ENCODE peak calls at places on chromosomes 12 and 14, in seven cellular contexts. One of them, this sample, is unnamed.

GRCh38 chr12:56941299-56942017 is 7.2 kb upstream of the SDR9C7 start:
- DNase-seq in HFFc6: peak; percentile 66
- DNase-seq in upper lobe of right lung: no peak
- DNase-seq in Right ventricle myocardium superior: no peak
- DNase-seq in colonic mucosa: no peak
- DNase-seq in nucleus accumbens: no peak
- DNase-seq in EH: peak; percentile 74
- DNase-seq in this sample: no peak

GRCh38 chr14:22928237-22929103 is 706 bp downstream of the PRMT5 start:
- DNase-seq in HFFc6: no peak
- DNase-seq in upper lobe of right lung: no peak
- DNase-seq in Right ventricle myocardium superior: no peak
- DNase-seq in colonic mucosa: no peak
- DNase-seq in nucleus accumbens: no peak
- DNase-seq in EH: peak; percentile 13
- DNase-seq in this sample: no peak

GRCh38 chr12:77893918-77894317 is 63.2 kb downstream of the NAV3 start:
- DNase-seq in HFFc6: no peak
- DNase-seq in upper lobe of right lung: no peak
- DNase-seq in Right ventricle myocardium superior: no peak
- DNase-seq in colonic mucosa: peak; percentile 87
- DNase-seq in nucleus accumbens: no peak
- DNase-seq in EH: no peak
- DNase-seq in this sample: no peak

GRCh38 chr12:57169969-57170368 is 22.6 kb upstream of the LRP1-AS start:
- DNase-seq in HFFc6: no peak
- DNase-seq in upper lobe of right lung: no peak
- DNase-seq in Right ventricle myocardium superior: no peak
- DNase-seq in colonic mucosa: no peak
- DNase-seq in nucleus accumbens: no peak
- DNase-seq in EH: no peak
- DNase-seq in this sample: no peak

GRCh38 chr14:55562135-55562534 is 17.9 kb upstream of the KTN1 start:
- DNase-seq in HFFc6: no peak
- DNase-seq in upper lobe of right lung: no peak
- DNase-seq in Right ventricle myocardium superior: no peak
- DNase-seq in colonic mucosa: no peak
- DNase-seq in nucleus accumbens: no peak
- DNase-seq in EH: no peak
- DNase-seq in this sample: no peak

GRCh38 chr12:46556820-46557524 is 184.4 kb upstream of the SLC38A2 start:
- DNase-seq in HFFc6: peak; percentile 95
- DNase-seq in upper lobe of right lung: no peak
- DNase-seq in Right ventricle myocardium superior: no peak
- DNase-seq in colonic mucosa: no peak
- DNase-seq in nucleus accumbens: no peak
- DNase-seq in EH: peak; percentile 92
- DNase-seq in this sample: no peak

GRCh38 chr12:44817687-44818086 is 58.4 kb downstream of the NELL2 start:
- DNase-seq in HFFc6: no peak
- DNase-seq in upper lobe of right lung: no peak
- DNase-seq in Right ventricle myocardium superior: no peak
- DNase-seq in colonic mucosa: no peak
- DNase-seq in nucleus accumbens: no peak
- DNase-seq in EH: no peak
- DNase-seq in this sample: no peak

GRCh38 chr14:99628832-99629618 is 15.9 kb upstream of the HHIPL1 start:
- DNase-seq in HFFc6: peak; percentile 62
- DNase-seq in upper lobe of right lung: peak; percentile 90
- DNase-seq in Right ventricle myocardium superior: peak; percentile 87
- DNase-seq in colonic mucosa: peak; percentile 74
- DNase-seq in nucleus accumbens: peak; percentile 47
- DNase-seq in EH: peak; percentile 76
- DNase-seq in this sample: peak; percentile 85

GRCh38 chr14:99961826-99962518 is 103.2 kb upstream of the EVL start:
- DNase-seq in HFFc6: no peak
- DNase-seq in upper lobe of right lung: no peak
- DNase-seq in Right ventricle myocardium superior: no peak
- DNase-seq in colonic mucosa: no peak
- DNase-seq in nucleus accumbens: no peak
- DNase-seq in EH: no peak
- DNase-seq in this sample: no peak

GRCh38 chr12:46364777-46365580 is 7.6 kb downstream of the SLC38A2 start:
- DNase-seq in HFFc6: peak; percentile 76
- DNase-seq in upper lobe of right lung: no peak
- DNase-seq in Right ventricle myocardium superior: peak; percentile 27
- DNase-seq in colonic mucosa: peak; percentile 70
- DNase-seq in nucleus accumbens: peak; percentile 23
- DNase-seq in EH: peak; percentile 82
- DNase-seq in this sample: no peak

GRCh38 chr12:127649951-127650350 is 617.0 kb upstream of the TMEM132C start:
- DNase-seq in HFFc6: no peak
- DNase-seq in upper lobe of right lung: no peak
- DNase-seq in Right ventricle myocardium superior: no peak
- DNase-seq in colonic mucosa: no peak
- DNase-seq in nucleus accumbens: no peak
- DNase-seq in EH: no peak
- DNase-seq in this sample: no peak

GRCh38 chr14:63375772-63376171 is 57.0 kb upstream of the GPHB5 start:
- DNase-seq in HFFc6: no peak
- DNase-seq in upper lobe of right lung: no peak
- DNase-seq in Right ventricle myocardium superior: no peak
- DNase-seq in colonic mucosa: no peak
- DNase-seq in nucleus accumbens: no peak
- DNase-seq in EH: no peak
- DNase-seq in this sample: no peak

GRCh38 chr12:62711626-62712305 is 223.2 kb downstream of the PPM1H start:
- DNase-seq in HFFc6: no peak
- DNase-seq in upper lobe of right lung: no peak
- DNase-seq in Right ventricle myocardium superior: no peak
- DNase-seq in colonic mucosa: no peak
- DNase-seq in nucleus accumbens: no peak
- DNase-seq in EH: no peak
- DNase-seq in this sample: no peak

GRCh38 chr14:54772451-54772881 is 130.2 kb downstream of the GCH1 start:
- DNase-seq in HFFc6: peak; percentile 13
- DNase-seq in upper lobe of right lung: no peak
- DNase-seq in Right ventricle myocardium superior: no peak
- DNase-seq in colonic mucosa: no peak
- DNase-seq in nucleus accumbens: no peak
- DNase-seq in EH: peak; percentile 71
- DNase-seq in this sample: no peak

GRCh38 chr14:32038876-32039275 is 38.2 kb upstream of the ARHGAP5 start:
- DNase-seq in HFFc6: no peak
- DNase-seq in upper lobe of right lung: no peak
- DNase-seq in Right ventricle myocardium superior: no peak
- DNase-seq in colonic mucosa: no peak
- DNase-seq in nucleus accumbens: no peak
- DNase-seq in EH: peak; percentile 4
- DNase-seq in this sample: no peak